ENCODE peak calls at places on chromosomes 6 and 20, in nine cellular contexts. X is type B pancreatic cell; Z is fibroblast of lung; S is kidney epithelial cell; J is mucosa of descending colon; L is CD8-positive, alpha-beta T cell; O is GM20000; T is heart right ventricle; F is stomach. M is an unnamed sample.

GRCh38 chr6:142952614-142953013 is 7.6 kb upstream of the HIVEP2 start:
- DNase-seq in Z (no peak), F (no peak), J (no peak), L (no peak), X (no peak), S (no peak), T (no peak), O (peak; percentile 68), M (no peak)

GRCh38 chr20:52747736-52748135 is 224.4 kb upstream of the TSHZ2 start:
- DNase-seq in L (no peak), F (no peak), O (no peak), T (no peak), X (no peak), S (no peak), Z (peak; percentile 10), J (no peak), M (no peak)

GRCh38 chr6:134935076-134935475 is 14.8 kb downstream of the ALDH8A1 start:
- DNase-seq in J (no peak), X (no peak), S (peak; percentile 61), L (no peak), F (no peak), O (no peak), T (no peak), Z (peak; percentile 30), M (no peak)

GRCh38 chr6:62980724-62981123 is 230.5 kb upstream of the FKBP1C start:
- DNase-seq in S (no peak), L (no peak), T (no peak), Z (no peak), J (no peak), F (no peak), X (no peak), O (no peak), M (no peak)

GRCh38 chr6:37554480-37554819 is 54.8 kb upstream of the CCDC167 start:
- DNase-seq in L (no peak), S (peak; percentile 52), F (no peak), O (no peak), T (no peak), J (no peak), Z (peak; percentile 76), X (no peak), M (no peak)

GRCh38 chr6:52046456-52046855 is 41.0 kb downstream of the PKHD1 start:
- DNase-seq in X (no peak), S (no peak), Z (no peak), L (no peak), F (no peak), J (no peak), T (no peak), O (no peak), M (no peak)

GRCh38 chr6:16764188-16764950 is 3.1 kb upstream of the ATXN1 start:
- DNase-seq in J (no peak), T (no peak), X (no peak), F (no peak), O (peak; percentile 23), Z (peak; percentile 72), S (no peak), L (no peak), M (no peak)

GRCh38 chr6:11317885-11318771 is 85.7 kb upstream of the NEDD9 start:
- DNase-seq in L (peak; percentile 62), O (peak; percentile 41), T (peak; percentile 29), Z (peak; percentile 99), J (peak; percentile 70), X (no peak), S (peak; percentile 100), F (peak; percentile 64), M (peak; percentile 94)

GRCh38 chr6:13378669-13379590 is 50.6 kb upstream of the TBC1D7 start:
- DNase-seq in X (no peak), T (no peak), O (no peak), J (peak; percentile 85), Z (no peak), L (no peak), S (no peak), F (peak; percentile 69), M (no peak)

GRCh38 chr6:21885532-21886089 is 292.1 kb downstream of the SOX4 start:
- DNase-seq in F (peak; percentile 60), S (peak; percentile 79), O (no peak), X (peak; percentile 74), J (no peak), T (peak; percentile 16), Z (peak; percentile 97), L (no peak), M (no peak)

GRCh38 chr6:46526607-46527006 is 35.4 kb upstream of the RCAN2 start:
- DNase-seq in F (no peak), T (no peak), O (no peak), L (no peak), J (no peak), S (no peak), X (no peak), Z (no peak), M (no peak)

GRCh38 chr20:58543274-58543673 is 28.1 kb upstream of the APCDD1L start:
- DNase-seq in T (no peak), Z (peak; percentile 53), X (no peak), J (no peak), O (no peak), S (no peak), F (no peak), L (no peak), M (no peak)
- TF ChIP-seq CTCF in T (no peak), Z (no peak), X (no peak), J (no peak), O (no peak), S (no peak), F (no peak), L (no peak), M (no peak)

GRCh38 chr6:36373368-36374009 is 14.0 kb downstream of the ETV7 start:
- DNase-seq in L (no peak), S (no peak), J (no peak), O (no peak), T (no peak), Z (no peak), F (no peak), X (no peak), M (no peak)
- TF ChIP-seq CTCF in L (no peak), S (no peak), J (no peak), O (no peak), T (no peak), Z (no peak), F (no peak), X (no peak), M (no peak)

DNA sequence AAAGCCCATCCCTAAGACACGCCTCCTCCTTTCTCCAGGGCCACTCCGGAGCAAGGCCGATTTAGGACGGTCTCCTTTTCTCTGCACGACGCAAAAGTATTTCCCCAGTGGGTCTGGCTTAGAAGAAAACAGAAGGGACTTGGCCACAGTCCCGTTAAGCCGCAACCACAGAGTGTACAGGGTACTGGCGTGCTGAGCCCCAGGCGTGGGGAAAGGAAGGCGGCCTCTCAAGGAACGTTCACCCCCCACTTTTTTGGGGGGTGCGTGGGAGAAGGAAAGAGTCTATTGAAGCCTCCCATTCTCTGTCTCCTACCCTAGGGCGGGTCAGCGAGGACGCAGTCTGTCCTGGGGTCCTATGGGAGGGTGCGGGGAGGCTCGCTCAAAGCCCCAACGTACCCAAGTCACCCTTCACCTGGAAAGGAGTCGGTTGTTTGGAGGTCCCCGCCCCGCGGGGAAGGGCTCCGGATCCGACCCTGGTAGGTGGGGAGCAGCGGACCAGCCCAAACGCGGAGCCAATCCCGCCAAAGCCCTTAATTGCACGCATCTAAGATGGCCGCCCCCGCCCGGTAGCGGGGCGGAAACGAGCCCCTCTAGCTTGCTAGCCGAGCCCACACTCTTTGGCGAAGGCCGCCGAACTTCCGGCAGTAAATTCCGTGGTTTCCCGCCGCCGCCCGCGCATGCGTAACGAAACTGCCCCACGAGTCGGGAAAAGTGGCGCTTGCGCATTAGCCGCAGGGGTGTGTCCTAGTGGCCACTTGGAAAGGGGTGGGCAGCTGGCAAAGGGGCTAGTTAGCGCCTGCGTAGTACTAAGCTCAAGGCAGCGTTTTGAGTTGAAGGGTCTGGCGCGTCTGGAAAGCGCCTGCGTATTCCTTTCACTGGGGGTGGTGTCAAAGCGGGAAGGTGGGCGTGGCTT is at the start of gene OARD1:
- DNase-seq in Z (peak; percentile 99), J (peak; percentile 100), X (peak; percentile 100), S (peak; percentile 94), O (peak; percentile 63), T (peak; percentile 100), L (peak; percentile 100), F (peak; percentile 99), M (no peak)
- TF ChIP-seq CTCF in Z (no peak), J (peak; percentile 3), X (no peak), S (peak; percentile 6), O (no peak), T (no peak), L (no peak), F (no peak), M (no peak)

GRCh38 chr6:164121527-164121926 is 707.0 kb downstream of the QKI start:
- DNase-seq in J (no peak), Z (no peak), X (no peak), T (no peak), S (no peak), L (no peak), O (no peak), F (no peak), M (no peak)
- TF ChIP-seq CTCF in J (no peak), Z (no peak), X (no peak), T (no peak), S (no peak), L (no peak), O (no peak), F (no peak), M (no peak)

DNA sequence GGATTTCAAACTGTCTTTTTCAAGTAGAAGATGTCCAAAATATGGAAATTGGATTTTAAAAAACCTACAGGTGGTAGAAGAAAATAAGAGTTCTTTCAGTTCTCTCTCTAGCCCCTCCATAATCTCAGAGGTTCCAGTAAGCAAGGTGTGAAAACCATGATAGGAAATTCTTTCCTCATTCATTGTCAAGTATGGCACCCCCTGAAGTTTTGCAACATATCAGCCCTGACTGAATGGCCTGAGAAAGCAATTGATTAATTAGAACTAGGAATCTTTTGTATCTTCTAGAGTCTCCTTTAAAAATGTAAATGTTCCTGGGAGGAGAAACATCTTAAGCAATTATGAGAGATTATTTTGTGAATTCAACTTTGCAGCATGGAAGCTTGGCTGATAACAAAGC is 198.7 kb upstream of the STXBP5 start:
- DNase-seq in Z (no peak), J (no peak), T (no peak), L (no peak), X (no peak), O (no peak), S (no peak), F (no peak), M (no peak)
- TF ChIP-seq CTCF in Z (no peak), J (no peak), T (no peak), L (no peak), X (peak; percentile 22), O (no peak), S (no peak), F (no peak), M (no peak)

M was measured in CD14-positive monocyte.